ENCODE peak calls at places on chromosome 19, in four cellular contexts. One of them, this sample, is unnamed.

GRCh38 chr19:33809960-33810359 is 13.3 kb downstream of the KCTD15 start:
- DNase-seq in left ventricle myocardium inferior: no peak
- DNase-seq in breast epithelium: no peak
- DNase-seq in gastrocnemius medialis: no peak
- DNase-seq in this sample: no peak

GRCh38 chr19:33683881-33684549 is 62.3 kb downstream of the CHST8 start:
- DNase-seq in left ventricle myocardium inferior: no peak
- DNase-seq in breast epithelium: no peak
- DNase-seq in gastrocnemius medialis: no peak
- DNase-seq in this sample: no peak

GRCh38 chr19:39246951-39247669 is 1.5 kb downstream of the IFNL4 start:
- DNase-seq in left ventricle myocardium inferior: peak; percentile 29
- DNase-seq in breast epithelium: no peak
- DNase-seq in gastrocnemius medialis: no peak
- DNase-seq in this sample: peak; percentile 44

GRCh38 chr19:28239270-28239669 is 973.7 kb downstream of the UQCRFS1 start:
- DNase-seq in left ventricle myocardium inferior: no peak
- DNase-seq in breast epithelium: no peak
- DNase-seq in gastrocnemius medialis: no peak
- DNase-seq in this sample: no peak

GRCh38 chr19:40026597-40026970 is 29.4 kb downstream of the ZNF780B start:
- DNase-seq in left ventricle myocardium inferior: no peak
- DNase-seq in breast epithelium: no peak
- DNase-seq in gastrocnemius medialis: no peak
- DNase-seq in this sample: no peak

GRCh38 chr19:50817941-50818858 is 5.4 kb downstream of the KLK1 start:
- DNase-seq in left ventricle myocardium inferior: peak; percentile 37
- DNase-seq in breast epithelium: no peak
- DNase-seq in gastrocnemius medialis: no peak
- DNase-seq in this sample: no peak

GRCh38 chr19:18282788-18283141 is 1.3 kb upstream of the JUND start:
- DNase-seq in left ventricle myocardium inferior: no peak
- DNase-seq in breast epithelium: no peak
- DNase-seq in gastrocnemius medialis: no peak
- DNase-seq in this sample: no peak

GRCh38 chr19:28419312-28419711 is 793.6 kb downstream of the UQCRFS1 start:
- DNase-seq in left ventricle myocardium inferior: no peak
- DNase-seq in breast epithelium: no peak
- DNase-seq in gastrocnemius medialis: no peak
- DNase-seq in this sample: no peak

GRCh38 chr19:33456076-33456844 is 65.3 kb downstream of the PEPD start:
- DNase-seq in left ventricle myocardium inferior: no peak
- DNase-seq in breast epithelium: no peak
- DNase-seq in gastrocnemius medialis: no peak
- DNase-seq in this sample: peak; percentile 8

GRCh38 chr19:49512970-49513745 is 697 bp downstream of the FCGRT start:
- DNase-seq in left ventricle myocardium inferior: peak; percentile 70
- DNase-seq in breast epithelium: no peak
- DNase-seq in gastrocnemius medialis: no peak
- DNase-seq in this sample: no peak

GRCh38 chr19:11145147-11145924 is 10.2 kb downstream of the SPC24 start:
- DNase-seq in left ventricle myocardium inferior: no peak
- DNase-seq in breast epithelium: no peak
- DNase-seq in gastrocnemius medialis: no peak
- DNase-seq in this sample: no peak

GRCh38 chr19:38122402-38123093 is 101.5 kb downstream of the DPF1 start:
- DNase-seq in left ventricle myocardium inferior: no peak
- DNase-seq in breast epithelium: no peak
- DNase-seq in gastrocnemius medialis: no peak
- DNase-seq in this sample: no peak

GRCh38 chr19:29890392-29890791 is 51.6 kb upstream of the URI1 start:
- DNase-seq in left ventricle myocardium inferior: no peak
- DNase-seq in breast epithelium: no peak
- DNase-seq in gastrocnemius medialis: no peak
- DNase-seq in this sample: no peak

GRCh38 chr19:29609636-29610035 is 3.6 kb downstream of the POP4 start:
- DNase-seq in left ventricle myocardium inferior: no peak
- DNase-seq in breast epithelium: no peak
- DNase-seq in gastrocnemius medialis: no peak
- DNase-seq in this sample: no peak

GRCh38 chr19:36772341-36773222 is at the start of gene ZNF850:
- DNase-seq in left ventricle myocardium inferior: peak; percentile 95
- DNase-seq in breast epithelium: peak; percentile 91
- DNase-seq in gastrocnemius medialis: peak; percentile 82
- DNase-seq in this sample: peak; percentile 96

GRCh38 chr19:2841858-2842574 is 741 bp downstream of the ZNF555 start:
- DNase-seq in left ventricle myocardium inferior: peak; percentile 16
- DNase-seq in breast epithelium: no peak
- DNase-seq in gastrocnemius medialis: no peak
- DNase-seq in this sample: no peak

GRCh38 chr19:50509366-50509765 is 1.6 kb downstream of the JOSD2 start:
- DNase-seq in left ventricle myocardium inferior: no peak
- DNase-seq in breast epithelium: no peak
- DNase-seq in gastrocnemius medialis: no peak
- DNase-seq in this sample: no peak

GRCh38 chr19:39078436-39079200 is 5.5 kb upstream of the ACP7 start:
- DNase-seq in left ventricle myocardium inferior: no peak
- DNase-seq in breast epithelium: no peak
- DNase-seq in gastrocnemius medialis: no peak
- DNase-seq in this sample: no peak

GRCh38 chr19:1287622-1288527 is 2.2 kb downstream of the EFNA2 start:
- DNase-seq in left ventricle myocardium inferior: no peak
- DNase-seq in breast epithelium: no peak
- DNase-seq in gastrocnemius medialis: no peak
- DNase-seq in this sample: no peak

GRCh38 chr19:1284979-1285736 is 515 bp upstream of the EFNA2 start:
- DNase-seq in left ventricle myocardium inferior: no peak
- DNase-seq in breast epithelium: no peak
- DNase-seq in gastrocnemius medialis: no peak
- DNase-seq in this sample: no peak

GRCh38 chr19:1286859-1287621 is 1.4 kb downstream of the EFNA2 start:
- DNase-seq in left ventricle myocardium inferior: no peak
- DNase-seq in breast epithelium: no peak
- DNase-seq in gastrocnemius medialis: no peak
- DNase-seq in this sample: no peak

GRCh38 chr19:1285737-1286360 is at the start of gene EFNA2:
- DNase-seq in left ventricle myocardium inferior: no peak
- DNase-seq in breast epithelium: no peak
- DNase-seq in gastrocnemius medialis: no peak
- DNase-seq in this sample: no peak

GRCh38 chr19:1286451-1286858 is 782 bp downstream of the EFNA2 start:
- DNase-seq in left ventricle myocardium inferior: no peak
- DNase-seq in breast epithelium: no peak
- DNase-seq in gastrocnemius medialis: no peak
- DNase-seq in this sample: no peak
- H3K27me3 ChIP-seq in left ventricle myocardium inferior: peaks cover 84% of the 10 kb centered on the region
- H3K27me3 ChIP-seq in breast epithelium: peaks cover 23% of the 10 kb centered on the region
- H3K27me3 ChIP-seq in gastrocnemius medialis: peaks cover 55% of the 10 kb centered on the region
- H3K27me3 ChIP-seq in this sample: peaks cover 3% of the 10 kb centered on the region

GRCh38 chr19:4710281-4710600 is 13.4 kb downstream of the DPP9 start:
- DNase-seq in left ventricle myocardium inferior: no peak
- DNase-seq in breast epithelium: no peak
- DNase-seq in gastrocnemius medialis: no peak
- DNase-seq in this sample: no peak
- H3K27ac ChIP-seq in left ventricle myocardium inferior: peak overlapping the region; percentile 93
- H3K27ac ChIP-seq in breast epithelium: peak overlapping the region; percentile 84
- H3K27ac ChIP-seq in gastrocnemius medialis: peak overlapping the region; percentile 96
- H3K27ac ChIP-seq in this sample: no peak overlapping the region

GRCh38 chr19:55494172-55494761 is 6.0 kb downstream of the SSC5D start:
- DNase-seq in left ventricle myocardium inferior: peak; percentile 68
- DNase-seq in breast epithelium: no peak
- DNase-seq in gastrocnemius medialis: no peak
- DNase-seq in this sample: no peak

GRCh38 chr19:55493052-55493649 is 4.9 kb downstream of the SSC5D start:
- DNase-seq in left ventricle myocardium inferior: no peak
- DNase-seq in breast epithelium: no peak
- DNase-seq in gastrocnemius medialis: no peak
- DNase-seq in this sample: no peak

GRCh38 chr19:55492362-55492944 is 4.2 kb downstream of the SSC5D start:
- DNase-seq in left ventricle myocardium inferior: no peak
- DNase-seq in breast epithelium: no peak
- DNase-seq in gastrocnemius medialis: no peak
- DNase-seq in this sample: no peak

GRCh38 chr19:55491546-55492360 is 3.5 kb downstream of the SSC5D start:
- DNase-seq in left ventricle myocardium inferior: no peak
- DNase-seq in breast epithelium: no peak
- DNase-seq in gastrocnemius medialis: no peak
- DNase-seq in this sample: no peak

GRCh38 chr19:55493650-55494171 is 5.5 kb downstream of the SSC5D start:
- DNase-seq in left ventricle myocardium inferior: no peak
- DNase-seq in breast epithelium: no peak
- DNase-seq in gastrocnemius medialis: no peak
- DNase-seq in this sample: no peak
- H3K4me3 ChIP-seq in left ventricle myocardium inferior: peak overlapping the region; percentile 63
- H3K4me3 ChIP-seq in breast epithelium: peak overlapping the region; percentile 52
- H3K4me3 ChIP-seq in gastrocnemius medialis: peak overlapping the region; percentile 23
- H3K4me3 ChIP-seq in this sample: peak overlapping the region; percentile 33

DNA sequence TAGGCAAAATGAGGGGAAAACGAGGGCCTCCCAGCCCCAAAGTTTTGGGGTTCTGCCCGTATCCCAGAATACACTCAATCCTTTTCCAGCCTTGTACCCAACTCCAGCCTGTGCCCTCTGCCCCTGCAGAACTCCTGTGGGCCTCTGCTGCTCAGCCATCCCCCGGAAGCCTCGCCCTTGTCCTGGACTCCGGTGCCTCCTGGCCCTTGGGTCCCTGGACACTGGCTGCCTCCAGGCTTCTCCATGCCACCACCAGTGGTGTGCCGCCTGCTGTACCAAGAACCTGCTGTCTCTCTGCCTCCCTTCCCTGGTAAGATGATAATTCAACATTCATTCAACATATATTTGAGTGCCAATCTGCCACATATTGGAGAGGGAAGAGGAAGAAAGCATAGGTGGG is 3.8 kb downstream of the DMRTC2 start:
- DNase-seq in left ventricle myocardium inferior: no peak
- DNase-seq in breast epithelium: no peak
- DNase-seq in gastrocnemius medialis: no peak
- DNase-seq in this sample: no peak
- H3K27me3 ChIP-seq in left ventricle myocardium inferior: peaks cover 77% of the 10 kb centered on the region
- H3K27me3 ChIP-seq in breast epithelium: no peaks in the 10 kb centered on the region
- H3K27me3 ChIP-seq in gastrocnemius medialis: no peaks in the 10 kb centered on the region
- H3K27me3 ChIP-seq in this sample: peaks cover 3% of the 10 kb centered on the region

DNA sequence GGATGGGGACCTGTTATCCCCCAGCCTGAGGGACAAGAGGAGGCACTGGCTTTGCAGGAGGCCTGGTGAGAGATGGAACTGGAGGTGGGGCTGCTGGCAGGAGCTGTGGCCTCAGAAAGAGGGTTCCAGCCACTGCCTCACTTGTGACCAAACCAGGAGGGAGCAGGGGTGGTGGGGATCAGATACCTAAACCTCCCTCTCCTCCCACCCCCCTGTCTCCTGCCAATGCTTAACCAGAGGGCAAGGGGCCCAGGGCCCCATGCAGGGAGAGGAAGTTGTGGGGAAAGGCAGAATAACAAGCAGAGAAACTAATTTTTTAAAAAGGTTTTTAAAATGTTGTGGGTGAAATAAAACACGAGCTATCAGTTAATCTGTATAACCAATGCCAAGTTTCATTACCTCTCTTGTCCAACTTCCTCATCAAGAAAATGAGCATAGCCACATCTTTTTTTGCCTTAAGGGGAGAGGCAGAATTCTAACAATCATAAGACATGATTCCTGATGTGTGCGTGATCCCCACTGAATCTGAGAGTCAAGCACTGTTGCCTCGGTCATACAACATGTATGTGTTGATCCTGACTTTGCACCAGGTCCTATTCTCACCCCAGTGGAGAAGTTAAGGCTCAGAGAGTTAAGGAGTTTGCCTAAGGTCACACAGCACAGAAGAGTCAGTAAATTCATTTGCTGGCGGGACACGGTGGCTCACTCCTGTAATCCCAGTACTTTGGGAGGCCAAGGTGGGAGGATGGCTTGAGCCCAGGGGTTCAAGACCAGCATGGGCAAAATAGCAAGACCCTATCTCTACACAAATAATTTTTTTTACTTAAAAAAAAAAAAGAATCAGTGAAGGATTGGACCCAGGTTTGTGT is 12.9 kb downstream of the FXYD5 start:
- DNase-seq in left ventricle myocardium inferior: no peak
- DNase-seq in breast epithelium: no peak
- DNase-seq in gastrocnemius medialis: no peak
- DNase-seq in this sample: no peak
- H3K27ac ChIP-seq in left ventricle myocardium inferior: no peak overlapping the region
- H3K27ac ChIP-seq in breast epithelium: peak overlapping the region; percentile 74
- H3K27ac ChIP-seq in gastrocnemius medialis: no peak overlapping the region
- H3K27ac ChIP-seq in this sample: no peak overlapping the region

GRCh38 chr19:12794936-12795335 is 3.6 kb downstream of the JUNB start:
- DNase-seq in left ventricle myocardium inferior: no peak
- DNase-seq in breast epithelium: no peak
- DNase-seq in gastrocnemius medialis: no peak
- DNase-seq in this sample: no peak
- H3K4me3 ChIP-seq in left ventricle myocardium inferior: no peak overlapping the region
- H3K4me3 ChIP-seq in breast epithelium: no peak overlapping the region
- H3K4me3 ChIP-seq in gastrocnemius medialis: no peak overlapping the region
- H3K4me3 ChIP-seq in this sample: no peak overlapping the region

GRCh38 chr19:57675881-57676280 is 5.9 kb upstream of the ZNF551 start:
- DNase-seq in left ventricle myocardium inferior: no peak
- DNase-seq in breast epithelium: no peak
- DNase-seq in gastrocnemius medialis: no peak
- DNase-seq in this sample: no peak

GRCh38 chr19:57668635-57669034 is at the start of gene ZSCAN4:
- DNase-seq in left ventricle myocardium inferior: no peak
- DNase-seq in breast epithelium: no peak
- DNase-seq in gastrocnemius medialis: no peak
- DNase-seq in this sample: no peak

GRCh38 chr19:57667220-57667619 is 1.5 kb upstream of the ZSCAN4 start:
- DNase-seq in left ventricle myocardium inferior: no peak
- DNase-seq in breast epithelium: no peak
- DNase-seq in gastrocnemius medialis: no peak
- DNase-seq in this sample: no peak

GRCh38 chr19:57671124-57671895 is 2.6 kb downstream of the ZSCAN4 start:
- DNase-seq in left ventricle myocardium inferior: no peak
- DNase-seq in breast epithelium: no peak
- DNase-seq in gastrocnemius medialis: no peak
- DNase-seq in this sample: no peak

DNA sequence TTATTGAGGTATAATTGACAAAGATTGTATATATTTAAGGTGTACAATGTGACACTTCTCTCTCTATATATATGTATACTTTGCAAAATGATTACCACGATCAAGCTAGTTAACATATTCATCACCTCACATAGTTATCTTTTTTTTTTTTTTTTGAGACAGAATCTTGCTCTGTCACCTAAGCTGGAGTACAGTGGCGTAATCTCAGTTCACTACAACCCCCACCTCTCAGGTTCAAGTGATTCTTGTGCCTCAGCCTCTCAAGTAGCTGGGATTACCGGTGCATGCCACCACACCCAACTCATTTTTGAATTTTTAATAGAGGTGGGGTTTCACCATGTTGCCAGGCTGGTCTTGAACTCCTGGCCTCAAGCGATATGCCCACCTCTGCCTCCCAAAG is 3.7 kb downstream of the ZSCAN4 start:
- DNase-seq in left ventricle myocardium inferior: no peak
- DNase-seq in breast epithelium: no peak
- DNase-seq in gastrocnemius medialis: no peak
- DNase-seq in this sample: no peak
- H3K27me3 ChIP-seq in left ventricle myocardium inferior: no peaks in the 10 kb centered on the region
- H3K27me3 ChIP-seq in breast epithelium: no peaks in the 10 kb centered on the region
- H3K27me3 ChIP-seq in gastrocnemius medialis: no peaks in the 10 kb centered on the region
- H3K27me3 ChIP-seq in this sample: no peaks in the 10 kb centered on the region